ENCODE peak calls at places on chromosomes 2 and 18, in six cellular contexts. J, F, Z, M, H and U are unnamed samples.

GRCh38 chr2:13616059-13616458 is 899.3 kb downstream of the TRIB2 start:
- DNase-seq in J (no peak), F (no peak), Z (no peak), M (no peak), H (no peak), U (peak)

GRCh38 chr2:139940701-139941100 is 1160.5 kb upstream of the NXPH2 start:
- DNase-seq in J (no peak), F (no peak), Z (no peak), M (no peak), H (no peak), U (no peak)

GRCh38 chr2:142870516-142870915 is 6.9 kb upstream of the KYNU start:
- DNase-seq in J (no peak), F (no peak), Z (no peak), M (no peak), H (no peak), U (no peak)

GRCh38 chr18:74230922-74231714 is 60.6 kb downstream of the CYB5A start:
- DNase-seq in J (no peak), F (no peak), Z (no peak), M (no peak), H (no peak), U (no peak)

GRCh38 chr18:55106906-55107305 is 147.6 kb upstream of the CCDC68 start:
- DNase-seq in J (no peak), F (no peak), Z (no peak), M (no peak), H (no peak), U (no peak)

GRCh38 chr2:178271629-178272333 is 77.5 kb downstream of the OSBPL6 start:
- DNase-seq in J (peak), F (no peak), Z (no peak), M (peak), H (no peak), U (no peak)

GRCh38 chr2:26914286-26914962 is 56.0 kb upstream of the MAPRE3 start:
- DNase-seq in J (no peak), F (no peak), Z (no peak), M (no peak), H (no peak), U (no peak)

GRCh38 chr2:30113617-30114293 is 33.1 kb upstream of the YPEL5 start:
- DNase-seq in J (no peak), F (peak), Z (peak), M (no peak), H (peak), U (no peak)

GRCh38 chr2:9594361-9595063 is 36.3 kb downstream of the YWHAQ start:
- DNase-seq in J (no peak), F (peak), Z (peak), M (no peak), H (peak), U (no peak)

GRCh38 chr2:230899786-230900185 is 25.3 kb downstream of the GPR55 start:
- DNase-seq in J (no peak), F (no peak), Z (no peak), M (no peak), H (no peak), U (no peak)

GRCh38 chr18:78517973-78518372 is 461.6 kb upstream of the SALL3 start:
- DNase-seq in J (no peak), F (no peak), Z (no peak), M (no peak), H (no peak), U (no peak)

GRCh38 chr2:151103551-151103950 is 158.1 kb downstream of the RBM43 start:
- DNase-seq in J (no peak), F (no peak), Z (no peak), M (no peak), H (no peak), U (no peak)

GRCh38 chr2:235000426-235001236 is 48.8 kb downstream of the SH3BP4 start:
- DNase-seq in J (no peak), F (no peak), Z (no peak), M (peak), H (no peak), U (no peak)

GRCh38 chr2:186532891-186533290 is 46.8 kb downstream of the ZC3H15 start:
- DNase-seq in J (no peak), F (no peak), Z (no peak), M (no peak), H (no peak), U (no peak)

GRCh38 chr2:229719926-229720652 is 5.7 kb upstream of the DNER start:
- DNase-seq in J (no peak), F (no peak), Z (no peak), M (no peak), H (no peak), U (no peak)

GRCh38 chr2:18251486-18251885 is 309.0 kb downstream of the RDH14 start:
- DNase-seq in J (no peak), F (no peak), Z (no peak), M (no peak), H (no peak), U (peak)

GRCh38 chr2:170166735-170167134 is 11.2 kb upstream of the MYO3B start:
- DNase-seq in J (no peak), F (no peak), Z (no peak), M (no peak), H (no peak), U (no peak)

GRCh38 chr2:240962371-240963064 is 35.9 kb upstream of the SNED1 start:
- DNase-seq in J (no peak), F (no peak), Z (no peak), M (peak), H (no peak), U (no peak)

GRCh38 chr18:9802175-9802747 is 83.5 kb upstream of the TXNDC2 start:
- DNase-seq in J (no peak), F (no peak), Z (no peak), M (no peak), H (no peak), U (no peak)

GRCh38 chr2:60998628-60999545 is 18.6 kb upstream of the PEX13 start:
- DNase-seq in J (peak), F (peak), Z (peak), M (no peak), H (peak), U (peak)

GRCh38 chr2:142980246-142981068 is 103.0 kb downstream of the KYNU start:
- DNase-seq in J (peak), F (no peak), Z (no peak), M (no peak), H (peak), U (no peak)